ENCODE peak calls at places on chromosome 10, in nine cellular contexts. One of them, this sample, is unnamed.

GRCh38 chr10:69934768-69935167 is 117.9 kb upstream of the MACROH2A2 start:
- DNase-seq in EL: no peak
- DNase-seq in astrocyte: no peak
- DNase-seq in ecto neural progenitor cell: no peak
- DNase-seq in left lung: no peak
- DNase-seq in Ammon's horn: no peak
- DNase-seq in lung microvascular endothelial cell: peak
- DNase-seq in thoracic aorta: no peak
- DNase-seq in BJ: no peak
- DNase-seq in this sample: no peak

GRCh38 chr10:70493660-70494234 is 15.2 kb downstream of the PALD1 start:
- DNase-seq in EL: no peak
- DNase-seq in astrocyte: no peak
- DNase-seq in ecto neural progenitor cell: no peak
- DNase-seq in left lung: no peak
- DNase-seq in Ammon's horn: no peak
- DNase-seq in lung microvascular endothelial cell: no peak
- DNase-seq in thoracic aorta: no peak
- DNase-seq in BJ: no peak
- DNase-seq in this sample: no peak

GRCh38 chr10:33952692-33953360 is 618.4 kb upstream of the NRP1 start:
- DNase-seq in EL: peak
- DNase-seq in astrocyte: peak
- DNase-seq in ecto neural progenitor cell: no peak
- DNase-seq in left lung: no peak
- DNase-seq in Ammon's horn: no peak
- DNase-seq in lung microvascular endothelial cell: peak
- DNase-seq in thoracic aorta: no peak
- DNase-seq in BJ: peak
- DNase-seq in this sample: peak

GRCh38 chr10:132972986-132973902 is 30.9 kb upstream of the CFAP46 start:
- DNase-seq in EL: no peak
- DNase-seq in astrocyte: no peak
- DNase-seq in ecto neural progenitor cell: no peak
- DNase-seq in left lung: peak
- DNase-seq in Ammon's horn: no peak
- DNase-seq in lung microvascular endothelial cell: no peak
- DNase-seq in thoracic aorta: no peak
- DNase-seq in BJ: no peak
- DNase-seq in this sample: no peak

GRCh38 chr10:65294329-65294728 is 1631.5 kb upstream of the LRRTM3 start:
- DNase-seq in EL: no peak
- DNase-seq in astrocyte: peak
- DNase-seq in ecto neural progenitor cell: no peak
- DNase-seq in left lung: no peak
- DNase-seq in Ammon's horn: no peak
- DNase-seq in lung microvascular endothelial cell: no peak
- DNase-seq in thoracic aorta: no peak
- DNase-seq in BJ: no peak
- DNase-seq in this sample: no peak

GRCh38 chr10:73627300-73627699 is 14.0 kb downstream of the MYOZ1 start:
- DNase-seq in EL: no peak
- DNase-seq in astrocyte: no peak
- DNase-seq in ecto neural progenitor cell: no peak
- DNase-seq in left lung: no peak
- DNase-seq in Ammon's horn: no peak
- DNase-seq in lung microvascular endothelial cell: no peak
- DNase-seq in thoracic aorta: no peak
- DNase-seq in BJ: no peak
- DNase-seq in this sample: no peak

GRCh38 chr10:125850766-125851731 is 27.7 kb downstream of the BCCIP start:
- DNase-seq in EL: no peak
- DNase-seq in astrocyte: no peak
- DNase-seq in ecto neural progenitor cell: no peak
- DNase-seq in left lung: no peak
- DNase-seq in Ammon's horn: no peak
- DNase-seq in lung microvascular endothelial cell: no peak
- DNase-seq in thoracic aorta: no peak
- DNase-seq in BJ: no peak
- DNase-seq in this sample: no peak

GRCh38 chr10:95260909-95261552 is 29.8 kb downstream of the PDLIM1 start:
- DNase-seq in EL: peak
- DNase-seq in astrocyte: peak
- DNase-seq in ecto neural progenitor cell: no peak
- DNase-seq in left lung: no peak
- DNase-seq in Ammon's horn: no peak
- DNase-seq in lung microvascular endothelial cell: peak
- DNase-seq in thoracic aorta: no peak
- DNase-seq in BJ: no peak
- DNase-seq in this sample: peak

GRCh38 chr10:78977761-78978305 is 90.9 kb upstream of the ZMIZ1 start:
- DNase-seq in EL: peak
- DNase-seq in astrocyte: peak
- DNase-seq in ecto neural progenitor cell: no peak
- DNase-seq in left lung: peak
- DNase-seq in Ammon's horn: no peak
- DNase-seq in lung microvascular endothelial cell: no peak
- DNase-seq in thoracic aorta: no peak
- DNase-seq in BJ: peak
- DNase-seq in this sample: peak

GRCh38 chr10:17747883-17748550 is 4.0 kb upstream of the TMEM236 start:
- DNase-seq in EL: no peak
- DNase-seq in astrocyte: no peak
- DNase-seq in ecto neural progenitor cell: no peak
- DNase-seq in left lung: no peak
- DNase-seq in Ammon's horn: no peak
- DNase-seq in lung microvascular endothelial cell: no peak
- DNase-seq in thoracic aorta: no peak
- DNase-seq in BJ: no peak
- DNase-seq in this sample: peak

GRCh38 chr10:98170249-98171117 is 36.0 kb downstream of the R3HCC1L start:
- DNase-seq in EL: peak
- DNase-seq in astrocyte: peak
- DNase-seq in ecto neural progenitor cell: peak
- DNase-seq in left lung: peak
- DNase-seq in Ammon's horn: peak
- DNase-seq in lung microvascular endothelial cell: peak
- DNase-seq in thoracic aorta: no peak
- DNase-seq in BJ: no peak
- DNase-seq in this sample: no peak

GRCh38 chr10:83432296-83433045 is 706.8 kb upstream of the GHITM start:
- DNase-seq in EL: no peak
- DNase-seq in astrocyte: no peak
- DNase-seq in ecto neural progenitor cell: no peak
- DNase-seq in left lung: no peak
- DNase-seq in Ammon's horn: no peak
- DNase-seq in lung microvascular endothelial cell: no peak
- DNase-seq in thoracic aorta: no peak
- DNase-seq in BJ: peak
- DNase-seq in this sample: no peak